ENCODE peak calls at places on chromosomes 11 and 22, in four cellular contexts. L, T, A and W are unnamed samples.

GRCh38 chr22:32920734-32921133 is 119.2 kb downstream of the TIMP3 start:
- DNase-seq in L (no peak), A (no peak), T (no peak), W (no peak)

GRCh38 chr22:17606472-17606871 is 22.1 kb downstream of the ATP6V1E1 start:
- DNase-seq in L (no peak), A (no peak), T (no peak), W (no peak)

GRCh38 chr11:74783241-74783871 is 34.7 kb downstream of the RNF169 start:
- DNase-seq in A (no peak), T (no peak), L (no peak), W (no peak)

GRCh38 chr11:43359432-43359818 is 705 bp downstream of the TTC17 start:
- DNase-seq in A (no peak), T (no peak), L (peak), W (no peak)

GRCh38 chr11:119992171-119993051 is 145.5 kb downstream of the TRIM29 start:
- DNase-seq in A (no peak), T (no peak), L (no peak), W (no peak)

GRCh38 chr11:111983187-111983986 is 41.8 kb upstream of the DLAT start:
- DNase-seq in A (peak), T (peak), L (no peak), W (no peak)

GRCh38 chr11:9606799-9607510 is 33.5 kb downstream of the WEE1 start:
- DNase-seq in L (no peak), A (no peak), T (no peak), W (no peak)

GRCh38 chr11:1276061-1276790 is 33.2 kb downstream of the TOLLIP start:
- DNase-seq in T (no peak), A (no peak), L (no peak), W (no peak)

GRCh38 chr22:30074994-30075393 is 5.3 kb upstream of the HORMAD2 start:
- DNase-seq in L (no peak), A (no peak), T (no peak), W (no peak)

GRCh38 chr22:47918276-47918928 is 1156.0 kb downstream of the TBC1D22A start:
- DNase-seq in A (no peak), L (no peak), T (no peak), W (no peak)

GRCh38 chr11:70423523-70424505 is 25.5 kb downstream of the CTTN start:
- DNase-seq in T (no peak), A (no peak), L (no peak), W (no peak)

GRCh38 chr11:62171261-62171723 is 18.7 kb upstream of the SCGB1D1 start:
- DNase-seq in L (peak), T (peak), A (peak), W (no peak)

GRCh38 chr11:12675951-12676711 is 1.9 kb downstream of the TEAD1 start:
- DNase-seq in A (no peak), T (no peak), L (no peak), W (peak)